ENCODE peak calls at places on chromosomes 13 and 19, in six cellular contexts. S, Y, P, J, F and W are unnamed samples.
A peak's percentile ranks its signal among the peaks of the same experiment; 100 is the strongest.

GRCh38 chr13:66530686-66531085 is 699.5 kb downstream of the PCDH9 start:
- DNase-seq in S (no peak), Y (no peak), P (no peak), J (no peak), F (no peak), W (no peak)

GRCh38 chr13:44876782-44877324 is 112.4 kb downstream of the NUFIP1 start:
- DNase-seq in S (no peak), Y (peak; percentile 88), P (no peak), J (peak; percentile 97), F (no peak), W (peak; percentile 70)

GRCh38 chr19:16514383-16515019 is 18.3 kb downstream of the C19orf44 start:
- DNase-seq in S (no peak), Y (peak; percentile 58), P (no peak), J (no peak), F (no peak), W (peak; percentile 20)

GRCh38 chr13:44046428-44046827 is 166.7 kb downstream of the LACC1 start:
- DNase-seq in S (no peak), Y (no peak), P (no peak), J (no peak), F (no peak), W (no peak)

GRCh38 chr19:47699360-47699917 is 13.8 kb upstream of the EHD2 start:
- DNase-seq in S (peak; percentile 37), Y (peak; percentile 82), P (peak; percentile 34), J (peak; percentile 95), F (peak; percentile 57), W (peak; percentile 72)

GRCh38 chr19:5309438-5310204 is 31.0 kb downstream of the PTPRS start:
- DNase-seq in S (no peak), Y (peak; percentile 67), P (no peak), J (peak; percentile 59), F (no peak), W (peak; percentile 40)

GRCh38 chr13:56755181-56755580 is 385.5 kb upstream of the PRR20A start:
- DNase-seq in S (no peak), Y (no peak), P (no peak), J (no peak), F (no peak), W (peak; percentile 50)

GRCh38 chr19:19613456-19613855 is 5.0 kb downstream of the PBX4 start:
- DNase-seq in S (no peak), Y (no peak), P (no peak), J (no peak), F (no peak), W (no peak)

GRCh38 chr13:27450921-27451461 is 627 bp upstream of the MTIF3 start:
- DNase-seq in S (peak; percentile 5), Y (no peak), P (peak; percentile 47), J (peak; percentile 70), F (peak; percentile 76), W (peak; percentile 23)

GRCh38 chr19:28009696-28010095 is 1203.3 kb downstream of the UQCRFS1 start:
- DNase-seq in S (no peak), Y (no peak), P (no peak), J (no peak), F (no peak), W (no peak)

GRCh38 chr13:74187564-74187963 is 53.4 kb upstream of the KLF12 start:
- DNase-seq in S (no peak), Y (no peak), P (peak; percentile 42), J (no peak), F (peak; percentile 27), W (peak; percentile 28)

GRCh38 chr13:31775686-31776085 is 36.4 kb downstream of the RXFP2 start:
- DNase-seq in S (no peak), Y (no peak), P (no peak), J (no peak), F (no peak), W (no peak)

GRCh38 chr13:73429691-73430090 is 370.9 kb downstream of the KLF5 start:
- DNase-seq in S (no peak), Y (no peak), P (peak; percentile 33), J (no peak), F (peak; percentile 22), W (peak; percentile 50)

GRCh38 chr13:41007359-41008118 is 11.6 kb downstream of the ELF1 start:
- DNase-seq in S (no peak), Y (no peak), P (peak; percentile 30), J (no peak), F (no peak), W (no peak)

GRCh38 chr19:39405261-39405912 is 1.3 kb upstream of the ZFP36 start:
- DNase-seq in S (no peak), Y (no peak), P (no peak), J (no peak), F (peak; percentile 52), W (no peak)

GRCh38 chr13:76637651-76638111 is 248.5 kb downstream of the KCTD12 start:
- DNase-seq in S (no peak), Y (no peak), P (peak; percentile 1), J (no peak), F (no peak), W (no peak)

GRCh38 chr13:22883262-22883840 is 297.4 kb upstream of the SGCG start:
- DNase-seq in S (no peak), Y (no peak), P (no peak), J (no peak), F (no peak), W (no peak)

GRCh38 chr19:50461066-50461875 is 15.0 kb upstream of the EMC10 start:
- DNase-seq in S (peak; percentile 71), Y (peak; percentile 81), P (peak; percentile 64), J (peak; percentile 84), F (peak; percentile 68), W (peak; percentile 72)

GRCh38 chr19:42229855-42230331 is 9.8 kb downstream of the ZNF526 start:
- DNase-seq in S (no peak), Y (no peak), P (peak; percentile 12), J (no peak), F (peak; percentile 8), W (no peak)

GRCh38 chr19:32708457-32708856 is 11.1 kb upstream of the TDRD12 start:
- DNase-seq in S (no peak), Y (no peak), P (no peak), J (no peak), F (no peak), W (no peak)

GRCh38 chr19:42284641-42285341 is 15.7 kb downstream of the CIC start:
- DNase-seq in S (peak; percentile 29), Y (peak; percentile 35), P (no peak), J (peak; percentile 57), F (peak; percentile 28), W (peak; percentile 46)

DNA sequence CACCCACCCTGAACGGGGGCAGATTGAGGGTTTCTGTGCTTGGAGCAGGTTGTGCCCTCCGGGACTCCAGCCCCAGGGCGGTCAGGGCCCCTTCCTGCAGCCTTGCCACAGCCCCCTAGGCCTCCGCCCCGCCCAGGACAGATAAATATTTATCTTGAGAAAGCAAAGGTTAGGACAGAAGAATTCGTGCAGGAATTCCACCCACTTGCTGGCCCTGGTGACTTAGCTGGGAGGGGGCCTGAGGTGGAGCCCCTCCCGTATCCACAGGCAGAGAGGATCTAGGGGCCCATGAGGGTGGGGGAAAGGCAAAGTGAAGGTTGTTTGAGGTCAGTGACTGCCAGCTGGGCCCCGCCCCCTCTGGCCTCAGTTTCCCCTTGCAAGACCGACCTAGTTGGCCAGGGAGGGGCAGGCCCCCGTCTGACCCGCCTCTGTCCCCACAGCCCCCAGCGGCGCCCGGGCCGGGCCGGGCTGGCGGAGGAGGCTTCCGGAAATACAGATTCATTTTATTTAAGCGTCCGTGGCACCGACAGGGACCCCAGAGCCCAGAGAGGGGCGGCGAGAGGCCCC is 5.2 kb downstream of the MIDN start:
- DNase-seq in S (no peak), Y (no peak), P (peak; percentile 88), J (no peak), F (no peak), W (no peak)
- H4K8ac ChIP-seq in S (no peak overlapping the region), Y (no peak overlapping the region), P (peak overlapping the region; percentile 63), J (no peak overlapping the region), F (peak overlapping the region; percentile 91), W (no peak overlapping the region)

GRCh38 chr19:35628264-35628564 is 622 bp upstream of the RBM42 start:
- DNase-seq in S (no peak), Y (no peak), P (no peak), J (no peak), F (no peak), W (no peak)
- H2BK5ac ChIP-seq in S (no peak overlapping the region), Y (no peak overlapping the region), P (peak overlapping the region; percentile 23), J (no peak overlapping the region), F (peak overlapping the region; percentile 24), W (no peak overlapping the region)

DNA sequence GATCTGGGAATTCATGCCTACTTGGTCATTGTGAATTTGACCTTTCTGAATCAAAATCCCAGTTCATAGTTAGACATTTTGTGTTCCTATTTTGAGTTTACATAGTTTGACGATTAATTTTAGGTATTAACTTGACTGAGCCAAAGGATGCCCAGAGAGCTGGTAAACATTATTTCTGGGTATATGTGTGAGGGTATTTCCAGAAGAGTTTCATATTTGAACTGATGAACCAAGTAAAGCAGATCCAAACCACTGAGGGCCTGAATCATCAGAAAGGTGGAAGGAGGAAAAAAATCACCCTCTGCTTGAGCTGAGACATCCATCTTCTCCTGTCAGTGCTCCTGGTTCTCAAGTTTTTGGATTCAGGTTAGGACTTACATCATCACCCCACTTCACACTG is 116.6 kb downstream of the CYSLTR2 start:
- DNase-seq in S (no peak), Y (no peak), P (no peak), J (no peak), F (no peak), W (no peak)
- H4K8ac ChIP-seq in S (no peak overlapping the region), Y (no peak overlapping the region), P (no peak overlapping the region), J (no peak overlapping the region), F (no peak overlapping the region), W (no peak overlapping the region)

GRCh38 chr13:106373304-106373988 is 162.0 kb downstream of the EFNB2 start:
- DNase-seq in S (no peak), Y (no peak), P (no peak), J (no peak), F (peak; percentile 47), W (no peak)
- H2BK5ac ChIP-seq in S (no peak overlapping the region), Y (no peak overlapping the region), P (peak overlapping the region; percentile 54), J (peak overlapping the region; percentile 45), F (no peak overlapping the region), W (no peak overlapping the region)

GRCh38 chr19:2041686-2042484 is 9.2 kb downstream of the MKNK2 start:
- DNase-seq in S (peak; percentile 93), Y (peak; percentile 98), P (peak; percentile 85), J (peak; percentile 97), F (peak; percentile 87), W (peak; percentile 98)

GRCh38 chr19:2042485-2043268 is 8.4 kb downstream of the MKNK2 start:
- DNase-seq in S (no peak), Y (no peak), P (no peak), J (no peak), F (no peak), W (no peak)

GRCh38 chr19:2039959-2040646 is 10.9 kb downstream of the MKNK2 start:
- DNase-seq in S (no peak), Y (no peak), P (no peak), J (no peak), F (no peak), W (no peak)

GRCh38 chr19:2040647-2041435 is 10.2 kb downstream of the MKNK2 start:
- DNase-seq in S (no peak), Y (no peak), P (no peak), J (no peak), F (no peak), W (no peak)

GRCh38 chr19:2041436-2041685 is 9.7 kb downstream of the MKNK2 start:
- DNase-seq in S (no peak), Y (no peak), P (no peak), J (no peak), F (no peak), W (no peak)
- H4K8ac ChIP-seq in S (peak overlapping the region; percentile 98), Y (no peak overlapping the region), P (no peak overlapping the region), J (peak overlapping the region; percentile 96), F (no peak overlapping the region), W (no peak overlapping the region)